ENCODE peak calls at places on chromosomes 1 and 21, in ten cellular contexts. One of them, this sample, is unnamed.

GRCh38 chr21:44737706-44738354 is 26.5 kb upstream of the TSPEAR start:
- DNase-seq in A549: no peak
- DNase-seq in fibroblast of lung: peak; percentile 48
- DNase-seq in dorsolateral prefrontal cortex: no peak
- DNase-seq in lower lobe of right lung: no peak
- DNase-seq in fibroblast of mammary gland: peak; percentile 25
- DNase-seq in GM23338: peak; percentile 72
- DNase-seq in ovary: no peak
- DNase-seq in fibroblast of pulmonary artery: peak; percentile 38
- DNase-seq in hepatocyte: no peak
- DNase-seq in this sample: no peak

GRCh38 chr1:174938306-174939000 is 61.3 kb upstream of the CACYBP start:
- DNase-seq in A549: no peak
- DNase-seq in fibroblast of lung: no peak
- DNase-seq in dorsolateral prefrontal cortex: no peak
- DNase-seq in lower lobe of right lung: no peak
- DNase-seq in fibroblast of mammary gland: no peak
- DNase-seq in GM23338: no peak
- DNase-seq in ovary: no peak
- DNase-seq in fibroblast of pulmonary artery: peak; percentile 26
- DNase-seq in hepatocyte: no peak
- DNase-seq in this sample: no peak

GRCh38 chr1:11157867-11158266 is 31.3 kb upstream of the ANGPTL7 start:
- DNase-seq in A549: no peak
- DNase-seq in fibroblast of lung: peak; percentile 89
- DNase-seq in dorsolateral prefrontal cortex: no peak
- DNase-seq in lower lobe of right lung: no peak
- DNase-seq in fibroblast of mammary gland: peak; percentile 80
- DNase-seq in GM23338: no peak
- DNase-seq in ovary: peak; percentile 63
- DNase-seq in fibroblast of pulmonary artery: peak; percentile 55
- DNase-seq in hepatocyte: no peak
- DNase-seq in this sample: no peak

GRCh38 chr1:192545781-192546521 is 29.6 kb upstream of the RGS1 start:
- DNase-seq in A549: no peak
- DNase-seq in fibroblast of lung: no peak
- DNase-seq in dorsolateral prefrontal cortex: no peak
- DNase-seq in lower lobe of right lung: no peak
- DNase-seq in fibroblast of mammary gland: peak; percentile 20
- DNase-seq in GM23338: no peak
- DNase-seq in ovary: no peak
- DNase-seq in fibroblast of pulmonary artery: peak; percentile 64
- DNase-seq in hepatocyte: no peak
- DNase-seq in this sample: no peak

GRCh38 chr1:210402560-210402959 is 73.9 kb downstream of the HHAT start:
- DNase-seq in A549: no peak
- DNase-seq in fibroblast of lung: no peak
- DNase-seq in dorsolateral prefrontal cortex: no peak
- DNase-seq in lower lobe of right lung: no peak
- DNase-seq in fibroblast of mammary gland: no peak
- DNase-seq in GM23338: no peak
- DNase-seq in ovary: no peak
- DNase-seq in fibroblast of pulmonary artery: no peak
- DNase-seq in hepatocyte: no peak
- DNase-seq in this sample: no peak

GRCh38 chr21:46178961-46179360 is 5.3 kb downstream of the SPATC1L start:
- DNase-seq in A549: no peak
- DNase-seq in fibroblast of lung: no peak
- DNase-seq in dorsolateral prefrontal cortex: no peak
- DNase-seq in lower lobe of right lung: no peak
- DNase-seq in fibroblast of mammary gland: no peak
- DNase-seq in GM23338: no peak
- DNase-seq in ovary: no peak
- DNase-seq in fibroblast of pulmonary artery: no peak
- DNase-seq in hepatocyte: no peak
- DNase-seq in this sample: no peak

GRCh38 chr21:36478941-36479340 is 981 bp downstream of the CLDN14 start:
- DNase-seq in A549: peak; percentile 28
- DNase-seq in fibroblast of lung: no peak
- DNase-seq in dorsolateral prefrontal cortex: no peak
- DNase-seq in lower lobe of right lung: no peak
- DNase-seq in fibroblast of mammary gland: no peak
- DNase-seq in GM23338: peak; percentile 53
- DNase-seq in ovary: no peak
- DNase-seq in fibroblast of pulmonary artery: peak; percentile 14
- DNase-seq in hepatocyte: no peak
- DNase-seq in this sample: no peak

GRCh38 chr1:119956306-119956705 is 60.0 kb upstream of the ADAM30 start:
- DNase-seq in A549: no peak
- DNase-seq in fibroblast of lung: no peak
- DNase-seq in dorsolateral prefrontal cortex: no peak
- DNase-seq in lower lobe of right lung: no peak
- DNase-seq in fibroblast of mammary gland: no peak
- DNase-seq in GM23338: no peak
- DNase-seq in ovary: no peak
- DNase-seq in fibroblast of pulmonary artery: no peak
- DNase-seq in hepatocyte: no peak
- DNase-seq in this sample: no peak

GRCh38 chr1:167713330-167714081 is 8.3 kb upstream of the MPZL1 start:
- DNase-seq in A549: no peak
- DNase-seq in fibroblast of lung: peak; percentile 37
- DNase-seq in dorsolateral prefrontal cortex: no peak
- DNase-seq in lower lobe of right lung: no peak
- DNase-seq in fibroblast of mammary gland: no peak
- DNase-seq in GM23338: peak; percentile 62
- DNase-seq in ovary: peak; percentile 57
- DNase-seq in fibroblast of pulmonary artery: peak; percentile 40
- DNase-seq in hepatocyte: peak; percentile 39
- DNase-seq in this sample: no peak

GRCh38 chr21:29105218-29105617 is 25.2 kb upstream of the MAP3K7CL start:
- DNase-seq in A549: no peak
- DNase-seq in fibroblast of lung: no peak
- DNase-seq in dorsolateral prefrontal cortex: no peak
- DNase-seq in lower lobe of right lung: no peak
- DNase-seq in fibroblast of mammary gland: peak; percentile 22
- DNase-seq in GM23338: no peak
- DNase-seq in ovary: no peak
- DNase-seq in fibroblast of pulmonary artery: peak; percentile 48
- DNase-seq in hepatocyte: peak; percentile 65
- DNase-seq in this sample: no peak

GRCh38 chr1:216785760-216786159 is 62.5 kb upstream of the ESRRG start:
- DNase-seq in A549: no peak
- DNase-seq in fibroblast of lung: peak; percentile 20
- DNase-seq in dorsolateral prefrontal cortex: no peak
- DNase-seq in lower lobe of right lung: no peak
- DNase-seq in fibroblast of mammary gland: no peak
- DNase-seq in GM23338: no peak
- DNase-seq in ovary: no peak
- DNase-seq in fibroblast of pulmonary artery: no peak
- DNase-seq in hepatocyte: no peak
- DNase-seq in this sample: no peak

GRCh38 chr1:52167014-52167753 is 25.3 kb downstream of the ZFYVE9 start:
- DNase-seq in A549: no peak
- DNase-seq in fibroblast of lung: peak; percentile 17
- DNase-seq in dorsolateral prefrontal cortex: no peak
- DNase-seq in lower lobe of right lung: no peak
- DNase-seq in fibroblast of mammary gland: no peak
- DNase-seq in GM23338: no peak
- DNase-seq in ovary: no peak
- DNase-seq in fibroblast of pulmonary artery: no peak
- DNase-seq in hepatocyte: no peak
- DNase-seq in this sample: no peak

GRCh38 chr1:2642560-2643413 is 10.0 kb upstream of the MMEL1 start:
- DNase-seq in A549: peak; percentile 84
- DNase-seq in fibroblast of lung: peak; percentile 87
- DNase-seq in dorsolateral prefrontal cortex: peak; percentile 91
- DNase-seq in lower lobe of right lung: peak; percentile 92
- DNase-seq in fibroblast of mammary gland: peak; percentile 83
- DNase-seq in GM23338: peak; percentile 95
- DNase-seq in ovary: peak; percentile 95
- DNase-seq in fibroblast of pulmonary artery: peak; percentile 91
- DNase-seq in hepatocyte: peak; percentile 95
- DNase-seq in this sample: peak; percentile 92

GRCh38 chr21:33374080-33374873 is 28.9 kb upstream of the IFNGR2 start:
- DNase-seq in A549: peak; percentile 71
- DNase-seq in fibroblast of lung: peak; percentile 79
- DNase-seq in dorsolateral prefrontal cortex: no peak
- DNase-seq in lower lobe of right lung: no peak
- DNase-seq in fibroblast of mammary gland: peak; percentile 73
- DNase-seq in GM23338: peak; percentile 68
- DNase-seq in ovary: peak; percentile 47
- DNase-seq in fibroblast of pulmonary artery: peak; percentile 81
- DNase-seq in hepatocyte: peak; percentile 27
- DNase-seq in this sample: no peak

DNA sequence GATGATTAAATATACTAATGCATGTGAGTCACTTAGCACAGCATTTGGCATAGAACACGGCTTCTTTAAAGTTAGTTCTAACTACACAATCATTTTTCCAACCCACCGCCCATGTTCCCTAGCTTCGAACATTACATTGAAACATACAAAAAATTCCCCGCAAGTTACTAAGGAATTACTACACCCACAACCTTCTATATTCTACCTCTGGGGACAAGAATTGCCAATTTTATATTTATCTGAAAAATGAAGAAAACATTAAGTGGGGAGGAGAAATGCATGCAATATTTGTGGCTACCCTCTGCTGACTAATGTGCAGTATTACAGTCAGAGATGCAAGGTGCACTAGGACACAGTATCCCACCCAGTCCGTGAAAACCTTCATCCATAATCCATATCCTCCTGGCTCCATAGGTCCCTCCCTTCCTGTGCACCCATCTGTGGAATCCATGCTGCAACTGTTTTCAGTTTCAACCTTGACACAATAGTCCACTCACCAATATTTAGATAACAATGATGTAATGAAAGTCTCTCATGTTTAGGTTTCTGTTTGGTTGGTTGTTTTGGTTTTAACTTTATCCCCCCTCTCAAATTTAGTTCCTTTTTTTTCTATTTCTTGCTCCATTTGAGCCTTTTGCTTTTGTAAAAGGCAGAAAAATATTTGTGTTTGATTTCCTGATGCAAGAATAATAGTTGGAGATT is 31.6 kb downstream of the RGS5 start:
- DNase-seq in A549: no peak
- DNase-seq in fibroblast of lung: peak; percentile 62
- DNase-seq in dorsolateral prefrontal cortex: no peak
- DNase-seq in lower lobe of right lung: no peak
- DNase-seq in fibroblast of mammary gland: peak; percentile 75
- DNase-seq in GM23338: peak; percentile 15
- DNase-seq in ovary: no peak
- DNase-seq in fibroblast of pulmonary artery: peak; percentile 68
- DNase-seq in hepatocyte: no peak
- DNase-seq in this sample: no peak
- TF ChIP-seq CTCF in A549: no peak
- TF ChIP-seq CTCF in fibroblast of lung: peak; percentile 53
- TF ChIP-seq CTCF in dorsolateral prefrontal cortex: peak; percentile 20
- TF ChIP-seq CTCF in lower lobe of right lung: peak; percentile 16
- TF ChIP-seq CTCF in fibroblast of mammary gland: peak; percentile 79
- TF ChIP-seq CTCF in GM23338: peak; percentile 40
- TF ChIP-seq CTCF in ovary: no peak
- TF ChIP-seq CTCF in fibroblast of pulmonary artery: peak; percentile 69
- TF ChIP-seq CTCF in hepatocyte: peak; percentile 33
- TF ChIP-seq CTCF in this sample: no peak

DNA sequence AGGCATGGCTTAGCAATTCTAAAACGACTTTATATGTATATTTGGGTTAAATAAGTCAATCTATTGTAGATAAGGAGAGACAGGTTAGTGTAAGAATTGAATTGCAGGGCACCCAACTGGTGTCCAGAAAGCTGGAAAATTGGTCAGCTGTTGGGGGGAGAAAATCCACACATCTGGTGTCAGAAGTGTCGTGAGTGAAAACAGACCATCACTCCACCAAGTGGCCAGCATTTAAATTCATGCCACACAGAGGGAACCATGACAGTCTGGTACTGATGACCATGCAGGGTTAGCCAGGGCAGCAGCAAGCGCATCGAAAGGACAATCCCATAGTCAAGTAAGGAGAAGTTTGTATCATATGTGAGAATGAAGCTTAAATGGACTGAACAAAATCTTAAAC is 11.7 kb downstream of the LAX1 start:
- DNase-seq in A549: peak; percentile 28
- DNase-seq in fibroblast of lung: no peak
- DNase-seq in dorsolateral prefrontal cortex: no peak
- DNase-seq in lower lobe of right lung: no peak
- DNase-seq in fibroblast of mammary gland: no peak
- DNase-seq in GM23338: no peak
- DNase-seq in ovary: no peak
- DNase-seq in fibroblast of pulmonary artery: no peak
- DNase-seq in hepatocyte: no peak
- DNase-seq in this sample: no peak
- TF ChIP-seq CTCF in A549: peak; percentile 23
- TF ChIP-seq CTCF in fibroblast of lung: no peak
- TF ChIP-seq CTCF in dorsolateral prefrontal cortex: peak; percentile 42
- TF ChIP-seq CTCF in lower lobe of right lung: no peak
- TF ChIP-seq CTCF in fibroblast of mammary gland: peak; percentile 4
- TF ChIP-seq CTCF in GM23338: peak; percentile 44
- TF ChIP-seq CTCF in ovary: no peak
- TF ChIP-seq CTCF in fibroblast of pulmonary artery: peak; percentile 8
- TF ChIP-seq CTCF in hepatocyte: peak; percentile 12
- TF ChIP-seq CTCF in this sample: no peak

DNA sequence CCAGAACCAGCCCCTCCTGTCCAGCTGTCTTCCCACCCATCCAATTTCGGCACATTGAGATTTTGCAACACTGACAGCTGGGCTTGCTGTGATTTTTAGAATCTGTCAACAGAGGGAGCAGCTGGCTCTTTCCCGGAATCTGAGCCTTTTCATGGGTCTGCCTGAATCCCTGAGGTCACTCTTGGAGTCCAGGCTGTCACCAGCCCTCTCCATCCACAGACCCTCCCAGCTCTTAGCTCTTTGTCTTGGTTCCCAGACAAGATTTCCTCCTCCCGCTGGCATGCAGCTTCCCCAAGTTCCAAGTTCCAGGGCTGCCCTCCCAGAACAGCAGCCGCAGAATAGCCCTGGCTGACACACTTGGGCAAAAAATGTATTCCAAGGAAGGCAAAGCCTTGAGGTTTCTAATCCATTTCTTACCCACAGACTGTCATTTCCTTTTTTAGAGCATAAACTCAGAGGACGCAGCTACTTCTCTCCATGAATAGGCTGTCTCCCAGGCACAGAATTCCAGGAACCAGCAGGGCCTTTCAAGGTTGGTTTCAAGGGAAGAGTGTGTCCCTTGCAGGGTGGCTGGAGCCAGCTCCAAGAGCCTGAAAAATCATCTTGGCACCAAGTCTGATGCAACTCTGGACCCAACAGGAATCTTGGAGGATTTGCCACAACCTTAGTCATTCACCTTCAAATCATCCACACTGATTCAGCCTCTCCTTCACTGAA is 7.1 kb upstream of the TMEM61 start:
- DNase-seq in A549: peak; percentile 24
- DNase-seq in fibroblast of lung: peak; percentile 63
- DNase-seq in dorsolateral prefrontal cortex: no peak
- DNase-seq in lower lobe of right lung: no peak
- DNase-seq in fibroblast of mammary gland: peak; percentile 47
- DNase-seq in GM23338: peak; percentile 70
- DNase-seq in ovary: no peak
- DNase-seq in fibroblast of pulmonary artery: peak; percentile 66
- DNase-seq in hepatocyte: no peak
- DNase-seq in this sample: no peak
- TF ChIP-seq CTCF in A549: peak; percentile 37
- TF ChIP-seq CTCF in fibroblast of lung: peak; percentile 67
- TF ChIP-seq CTCF in dorsolateral prefrontal cortex: peak; percentile 38
- TF ChIP-seq CTCF in lower lobe of right lung: peak; percentile 27
- TF ChIP-seq CTCF in fibroblast of mammary gland: peak; percentile 55
- TF ChIP-seq CTCF in GM23338: peak; percentile 72
- TF ChIP-seq CTCF in ovary: no peak
- TF ChIP-seq CTCF in fibroblast of pulmonary artery: peak; percentile 65
- TF ChIP-seq CTCF in hepatocyte: peak; percentile 40
- TF ChIP-seq CTCF in this sample: no peak

GRCh38 chr1:53616927-53617326 is 122.0 kb downstream of the GLIS1 start:
- DNase-seq in A549: no peak
- DNase-seq in fibroblast of lung: no peak
- DNase-seq in dorsolateral prefrontal cortex: peak; percentile 30
- DNase-seq in lower lobe of right lung: no peak
- DNase-seq in fibroblast of mammary gland: peak; percentile 35
- DNase-seq in GM23338: peak; percentile 53
- DNase-seq in ovary: no peak
- DNase-seq in fibroblast of pulmonary artery: no peak
- DNase-seq in hepatocyte: no peak
- DNase-seq in this sample: no peak
- TF ChIP-seq CTCF in A549: no peak
- TF ChIP-seq CTCF in fibroblast of lung: no peak
- TF ChIP-seq CTCF in dorsolateral prefrontal cortex: no peak
- TF ChIP-seq CTCF in lower lobe of right lung: no peak
- TF ChIP-seq CTCF in fibroblast of mammary gland: peak; percentile 13
- TF ChIP-seq CTCF in GM23338: peak; percentile 48
- TF ChIP-seq CTCF in ovary: no peak
- TF ChIP-seq CTCF in fibroblast of pulmonary artery: no peak
- TF ChIP-seq CTCF in hepatocyte: no peak
- TF ChIP-seq CTCF in this sample: no peak

This sample was measured in activated B cell treated with CpG ODN at 0.5 μM for 24 hours.